ENCODE peak calls at places on chromosomes 5 and 9, in seven cellular contexts. F is GM23248; W is cardiac fibroblast; N is ovary; R is CD8-positive, alpha-beta memory T cell; H is lung; M is CD8-positive, alpha-beta T cell. I is an unnamed sample.

GRCh38 chr9:76294301-76294700 is 99.9 kb downstream of the RFK start:
- DNase-seq in W (no peak), F (no peak), H (no peak), R (no peak), N (no peak), M (no peak), I (no peak)

GRCh38 chr5:7849531-7850240 is 1.2 kb downstream of the CFAP90 start:
- DNase-seq in F (peak; percentile 18), M (no peak), H (no peak), R (no peak), N (peak; percentile 47), W (no peak), I (no peak)

GRCh38 chr5:75468593-75468992 is 42.8 kb downstream of the CERT1 start:
- DNase-seq in R (no peak), F (no peak), M (no peak), N (no peak), W (no peak), H (no peak), I (no peak)

GRCh38 chr9:109989296-109989695 is 209.3 kb downstream of the PALM2AKAP2 start:
- DNase-seq in H (no peak), N (no peak), M (no peak), W (peak; percentile 70), F (peak; percentile 36), R (no peak), I (no peak)

GRCh38 chr5:44389410-44389879 is at the start of gene FGF10:
- DNase-seq in W (peak; percentile 8), N (peak; percentile 64), H (no peak), M (no peak), F (peak; percentile 37), R (no peak), I (no peak)

GRCh38 chr5:168477060-168477459 is 9.2 kb upstream of the RARS1 start:
- DNase-seq in H (no peak), F (peak; percentile 20), N (no peak), R (no peak), W (peak; percentile 88), M (no peak), I (no peak)

GRCh38 chr9:98597372-98597771 is 111.4 kb downstream of the GABBR2 start:
- DNase-seq in N (no peak), W (no peak), M (no peak), F (no peak), R (no peak), H (no peak), I (no peak)

GRCh38 chr5:87266914-87267573 is 639 bp upstream of the RASA1 start:
- DNase-seq in N (no peak), R (no peak), H (no peak), M (no peak), F (no peak), W (no peak), I (no peak)

GRCh38 chr9:83992407-83992806 is 11.8 kb downstream of the RMI1 start:
- DNase-seq in M (no peak), F (peak; percentile 38), H (no peak), N (no peak), W (no peak), R (no peak), I (no peak)

GRCh38 chr9:93100265-93100636 is 4.2 kb downstream of the CARD19 start:
- DNase-seq in W (no peak), H (no peak), M (no peak), F (no peak), N (no peak), R (peak; percentile 30), I (no peak)

GRCh38 chr9:93099551-93100264 is 3.7 kb downstream of the CARD19 start:
- DNase-seq in F (no peak), R (peak; percentile 39), W (no peak), N (peak; percentile 36), M (no peak), H (no peak), I (no peak)

GRCh38 chr9:93096811-93097382 is 880 bp downstream of the CARD19 start:
- DNase-seq in N (peak; percentile 63), M (no peak), H (no peak), R (peak; percentile 53), W (no peak), F (peak; percentile 27), I (no peak)

GRCh38 chr9:93097496-93098205 is 1.6 kb downstream of the CARD19 start:
- DNase-seq in H (no peak), R (peak; percentile 53), F (peak; percentile 38), M (no peak), N (peak; percentile 50), W (no peak), I (no peak)

DNA sequence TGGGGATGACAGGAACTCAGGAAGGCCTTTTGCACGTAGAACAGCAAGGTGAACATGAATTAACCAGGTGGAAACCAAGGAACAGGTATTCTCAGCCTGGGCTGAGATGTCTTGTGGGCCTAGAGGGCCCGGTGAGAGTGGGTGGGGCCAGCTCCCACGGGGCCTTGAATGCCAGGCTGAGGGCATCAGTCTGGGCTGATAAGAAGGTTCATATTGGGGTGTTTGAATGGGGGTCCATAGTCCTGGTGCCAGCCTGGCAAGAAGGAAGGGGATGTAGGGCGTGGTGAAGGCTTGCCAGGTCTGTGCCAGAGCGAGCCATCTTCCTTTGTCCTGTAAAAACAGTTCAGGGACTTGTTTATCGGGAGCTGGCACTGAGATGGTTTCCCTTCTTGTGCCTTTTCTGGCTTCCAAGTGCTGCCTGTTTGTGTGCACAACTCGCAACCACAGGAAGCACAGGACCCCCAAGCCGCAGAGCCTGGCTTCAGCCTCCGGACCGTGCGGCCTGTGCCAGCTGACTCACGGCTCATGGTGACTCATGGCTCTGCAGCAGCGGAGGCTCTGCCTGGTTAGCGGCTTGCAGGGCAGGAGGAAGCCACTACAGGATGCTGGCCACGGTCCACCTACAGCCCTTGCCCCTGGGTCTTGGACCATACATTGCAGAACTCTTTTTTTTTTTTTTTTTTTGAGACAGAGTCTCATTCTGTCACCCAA is 2.4 kb downstream of the CARD19 start:
- DNase-seq in M (peak; percentile 71), F (peak; percentile 99), H (peak; percentile 90), W (peak; percentile 99), N (peak; percentile 91), R (peak; percentile 77), I (no peak)
- H3K4me3 ChIP-seq in M (peak overlapping the region; percentile 89), F (peak overlapping the region; percentile 86), H (no peak overlapping the region), W (peak overlapping the region; percentile 63), N (no peak overlapping the region), R (peak overlapping the region; percentile 66), I (no peak overlapping the region)

DNA sequence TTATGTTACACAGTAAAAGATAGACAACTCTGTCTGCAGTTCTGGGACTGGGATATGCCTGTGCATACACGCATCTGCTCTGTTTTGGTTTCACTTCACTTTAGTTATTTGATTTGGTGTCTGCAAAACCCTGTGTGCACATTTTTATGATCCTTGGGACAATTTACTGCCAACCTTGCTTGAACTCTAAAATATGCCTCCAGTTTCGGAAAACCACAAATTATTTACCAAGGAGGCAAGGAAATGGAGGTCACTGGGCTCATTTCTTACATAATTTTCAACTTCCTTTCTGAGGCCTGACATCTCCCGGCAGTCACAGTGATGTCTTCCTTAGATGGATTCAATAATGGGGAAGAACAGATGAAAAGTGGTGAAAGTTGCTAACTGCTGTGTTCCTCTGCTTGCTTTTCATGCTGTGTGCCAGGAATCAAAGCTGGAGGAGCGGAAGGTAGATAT is 61.2 kb upstream of the TAF11L2 start:
- DNase-seq in M (no peak), N (no peak), R (no peak), W (no peak), F (peak; percentile 49), H (no peak), I (no peak)
- H3K4me3 ChIP-seq in M (no peak overlapping the region), N (no peak overlapping the region), R (no peak overlapping the region), W (no peak overlapping the region), F (peak overlapping the region; percentile 60), H (no peak overlapping the region), I (no peak overlapping the region)

GRCh38 chr5:78716221-78716620 is 67.6 kb upstream of the LHFPL2 start:
- DNase-seq in F (peak; percentile 71), W (no peak), N (no peak), H (no peak), R (no peak), M (no peak), I (no peak)
- H3K4me3 ChIP-seq in F (no peak overlapping the region), W (no peak overlapping the region), N (no peak overlapping the region), H (no peak overlapping the region), R (no peak overlapping the region), M (no peak overlapping the region), I (no peak overlapping the region)

DNA sequence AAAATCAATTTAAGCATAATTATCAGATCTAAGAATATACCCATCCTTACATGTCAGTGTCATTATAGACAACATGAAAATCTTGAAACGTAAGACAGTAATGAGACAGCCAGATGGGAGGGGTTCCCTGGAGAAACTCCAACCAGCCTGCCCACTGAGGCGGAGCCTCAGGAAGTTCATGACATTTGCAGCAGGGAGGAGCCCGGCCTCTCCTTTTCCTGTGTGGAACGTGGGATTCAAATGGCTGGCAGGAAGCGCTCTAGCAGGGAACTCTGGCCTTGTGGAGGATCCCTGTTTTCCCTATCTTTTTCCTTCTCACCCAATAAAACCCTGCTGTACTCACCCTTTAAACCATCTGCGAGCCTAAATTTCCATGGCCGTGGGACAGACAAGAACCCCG is 176.6 kb upstream of the KCNN2 start:
- DNase-seq in F (peak; percentile 8), M (no peak), W (peak; percentile 53), N (no peak), R (no peak), H (no peak), I (no peak)
- H3K4me3 ChIP-seq in F (no peak overlapping the region), M (no peak overlapping the region), W (no peak overlapping the region), N (no peak overlapping the region), R (no peak overlapping the region), H (no peak overlapping the region), I (no peak overlapping the region)

GRCh38 chr5:138541511-138541910 is 1.5 kb downstream of the ETF1 start:
- DNase-seq in H (no peak), W (peak; percentile 37), R (no peak), F (peak; percentile 42), M (no peak), N (no peak), I (no peak)
- H3K4me3 ChIP-seq in H (no peak overlapping the region), W (peak overlapping the region; percentile 99), R (peak overlapping the region; percentile 69), F (peak overlapping the region; percentile 97), M (peak overlapping the region; percentile 90), N (peak overlapping the region; percentile 89), I (peak overlapping the region; percentile 99)

I was measured in DND-41.